ENCODE peak calls at places on chromosomes 4 and X, in five cellular contexts. One of them, this sample, is unnamed.

GRCh38 chr4:107155366-107155765 is 119.3 kb upstream of the DKK2 start:
- DNase-seq in mammary epithelial cell: no peak
- DNase-seq in fibroblast of lung: no peak
- DNase-seq in stomach: no peak
- DNase-seq in GM06990: no peak
- DNase-seq in this sample: no peak

GRCh38 chr4:159655547-159655946 is 552.7 kb downstream of the RAPGEF2 start:
- DNase-seq in mammary epithelial cell: peak
- DNase-seq in fibroblast of lung: no peak
- DNase-seq in stomach: no peak
- DNase-seq in GM06990: no peak
- DNase-seq in this sample: no peak

GRCh38 chr4:139665690-139666529 is at the start of gene MGST2:
- DNase-seq in mammary epithelial cell: peak
- DNase-seq in fibroblast of lung: peak
- DNase-seq in stomach: peak
- DNase-seq in GM06990: peak
- DNase-seq in this sample: peak

GRCh38 chr4:1072830-1073446 is 40.4 kb downstream of the RNF212 start:
- DNase-seq in mammary epithelial cell: peak
- DNase-seq in fibroblast of lung: peak
- DNase-seq in stomach: peak
- DNase-seq in GM06990: no peak
- DNase-seq in this sample: peak

GRCh38 chr4:156584100-156584499 is 387.5 kb downstream of the PDGFC start:
- DNase-seq in mammary epithelial cell: peak
- DNase-seq in fibroblast of lung: no peak
- DNase-seq in stomach: no peak
- DNase-seq in GM06990: no peak
- DNase-seq in this sample: no peak

GRCh38 chr4:88040707-88041106 is 33.3 kb downstream of the PKD2 start:
- DNase-seq in mammary epithelial cell: no peak
- DNase-seq in fibroblast of lung: no peak
- DNase-seq in stomach: no peak
- DNase-seq in GM06990: no peak
- DNase-seq in this sample: no peak

GRCh38 chrX:40105016-40105790 is 7.4 kb upstream of the BCOR start:
- DNase-seq in mammary epithelial cell: peak
- DNase-seq in fibroblast of lung: no peak
- DNase-seq in stomach: no peak
- DNase-seq in GM06990: peak
- DNase-seq in this sample: no peak

GRCh38 chr4:151659631-151660030 is 101.2 kb downstream of the GATB start:
- DNase-seq in mammary epithelial cell: no peak
- DNase-seq in fibroblast of lung: no peak
- DNase-seq in stomach: no peak
- DNase-seq in GM06990: no peak
- DNase-seq in this sample: peak

GRCh38 chr4:9904976-9905587 is 116.2 kb downstream of the SLC2A9 start:
- DNase-seq in mammary epithelial cell: peak
- DNase-seq in fibroblast of lung: no peak
- DNase-seq in stomach: no peak
- DNase-seq in GM06990: no peak
- DNase-seq in this sample: no peak

GRCh38 chrX:41984628-41985027 is 61.3 kb upstream of the CASK start:
- DNase-seq in mammary epithelial cell: peak
- DNase-seq in fibroblast of lung: no peak
- DNase-seq in stomach: no peak
- DNase-seq in GM06990: no peak
- DNase-seq in this sample: peak

GRCh38 chrX:2391869-2392606 is 108.7 kb downstream of the DHRSX start:
- DNase-seq in mammary epithelial cell: peak
- DNase-seq in fibroblast of lung: peak
- DNase-seq in stomach: no peak
- DNase-seq in GM06990: no peak
- DNase-seq in this sample: no peak
- TF ChIP-seq CTCF in mammary epithelial cell: peak
- TF ChIP-seq CTCF in fibroblast of lung: peak
- TF ChIP-seq CTCF in stomach: no peak
- TF ChIP-seq CTCF in GM06990: no peak
- TF ChIP-seq CTCF in this sample: no peak

GRCh38 chrX:7068939-7069367 is 78.6 kb upstream of the STS start:
- DNase-seq in mammary epithelial cell: peak
- DNase-seq in fibroblast of lung: no peak
- DNase-seq in stomach: no peak
- DNase-seq in GM06990: no peak
- DNase-seq in this sample: no peak

GRCh38 chrX:7072856-7073255 is 74.7 kb upstream of the STS start:
- DNase-seq in mammary epithelial cell: no peak
- DNase-seq in fibroblast of lung: no peak
- DNase-seq in stomach: no peak
- DNase-seq in GM06990: no peak
- DNase-seq in this sample: no peak

GRCh38 chrX:7073336-7073735 is 74.2 kb upstream of the STS start:
- DNase-seq in mammary epithelial cell: no peak
- DNase-seq in fibroblast of lung: no peak
- DNase-seq in stomach: no peak
- DNase-seq in GM06990: no peak
- DNase-seq in this sample: no peak

GRCh38 chrX:7069556-7069955 is 78.0 kb upstream of the STS start:
- DNase-seq in mammary epithelial cell: no peak
- DNase-seq in fibroblast of lung: no peak
- DNase-seq in stomach: no peak
- DNase-seq in GM06990: no peak
- DNase-seq in this sample: no peak

DNA sequence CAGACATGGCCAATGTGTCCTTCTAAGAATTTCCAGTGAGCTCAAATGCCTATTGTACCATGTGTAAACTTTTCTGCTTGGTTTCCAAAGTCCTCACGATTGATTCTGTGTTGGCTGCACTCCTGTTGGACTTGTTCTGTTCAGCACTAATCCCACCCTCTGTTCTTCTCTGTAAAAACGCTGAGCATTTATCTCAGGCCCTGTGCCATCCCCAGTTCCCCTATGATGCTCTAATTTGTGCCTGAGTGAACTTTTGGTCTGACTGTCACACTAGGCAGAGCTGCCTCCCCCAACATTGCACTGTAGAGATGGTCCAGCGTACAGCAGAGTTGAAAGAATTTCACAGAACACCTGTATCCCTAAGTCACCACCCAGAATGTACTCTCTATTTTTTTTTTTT is 76.1 kb upstream of the STS start:
- DNase-seq in mammary epithelial cell: no peak
- DNase-seq in fibroblast of lung: no peak
- DNase-seq in stomach: no peak
- DNase-seq in GM06990: no peak
- DNase-seq in this sample: no peak
- TF ChIP-seq CTCF in mammary epithelial cell: no peak
- TF ChIP-seq CTCF in fibroblast of lung: no peak
- TF ChIP-seq CTCF in stomach: no peak
- TF ChIP-seq CTCF in GM06990: no peak
- TF ChIP-seq CTCF in this sample: no peak

GRCh38 chr4:52014903-52015302 is 5.3 kb downstream of the LRRC66 start:
- DNase-seq in mammary epithelial cell: no peak
- DNase-seq in fibroblast of lung: no peak
- DNase-seq in stomach: no peak
- DNase-seq in GM06990: no peak
- DNase-seq in this sample: no peak

GRCh38 chr4:52017809-52018208 is 2.4 kb downstream of the LRRC66 start:
- DNase-seq in mammary epithelial cell: no peak
- DNase-seq in fibroblast of lung: no peak
- DNase-seq in stomach: no peak
- DNase-seq in GM06990: no peak
- DNase-seq in this sample: no peak

GRCh38 chr4:52010976-52011375 is 9.2 kb downstream of the LRRC66 start:
- DNase-seq in mammary epithelial cell: no peak
- DNase-seq in fibroblast of lung: no peak
- DNase-seq in stomach: no peak
- DNase-seq in GM06990: no peak
- DNase-seq in this sample: no peak

GRCh38 chr4:52016985-52017384 is 3.2 kb downstream of the LRRC66 start:
- DNase-seq in mammary epithelial cell: no peak
- DNase-seq in fibroblast of lung: no peak
- DNase-seq in stomach: no peak
- DNase-seq in GM06990: no peak
- DNase-seq in this sample: no peak

GRCh38 chr4:52015366-52015765 is 4.8 kb downstream of the LRRC66 start:
- DNase-seq in mammary epithelial cell: no peak
- DNase-seq in fibroblast of lung: peak
- DNase-seq in stomach: no peak
- DNase-seq in GM06990: no peak
- DNase-seq in this sample: no peak
- TF ChIP-seq CTCF in mammary epithelial cell: no peak
- TF ChIP-seq CTCF in fibroblast of lung: peak
- TF ChIP-seq CTCF in stomach: no peak
- TF ChIP-seq CTCF in GM06990: no peak
- TF ChIP-seq CTCF in this sample: no peak

GRCh38 chr4:109298279-109299010 is 4.0 kb downstream of the COL25A1 start:
- DNase-seq in mammary epithelial cell: no peak
- DNase-seq in fibroblast of lung: peak
- DNase-seq in stomach: no peak
- DNase-seq in GM06990: no peak
- DNase-seq in this sample: no peak
- TF ChIP-seq CTCF in mammary epithelial cell: peak
- TF ChIP-seq CTCF in fibroblast of lung: peak
- TF ChIP-seq CTCF in stomach: peak
- TF ChIP-seq CTCF in GM06990: peak
- TF ChIP-seq CTCF in this sample: peak

This sample was measured in nephron progenitor cell.